ENCODE peak calls at places on chromosome 15, in six cellular contexts. N is natural killer cell, O is colonic mucosa, G is psoas muscle, W is left ventricle myocardium inferior, U is A549. Y is an unnamed sample.

GRCh38 chr15:26024241-26024640 is 161.1 kb upstream of the ATP10A start:
- DNase-seq in O (no peak), N (no peak), G (no peak), U (no peak), W (no peak), Y (no peak)

GRCh38 chr15:68383161-68384074 is 48.5 kb downstream of the ITGA11 start:
- DNase-seq in G (no peak), U (peak), N (peak), W (no peak), O (peak), Y (no peak)

GRCh38 chr15:68552773-68553172 is 26.0 kb upstream of the CORO2B start:
- DNase-seq in O (peak), U (peak), N (no peak), G (no peak), W (no peak), Y (no peak)

GRCh38 chr15:40306908-40307307 is 827 bp downstream of the PLCB2 start:
- DNase-seq in O (no peak), U (no peak), G (no peak), N (no peak), W (no peak), Y (no peak)

GRCh38 chr15:69780374-69780773 is 317.3 kb downstream of the TLE3 start:
- DNase-seq in W (no peak), U (no peak), O (no peak), N (no peak), G (no peak), Y (no peak)

GRCh38 chr15:24955549-24955929 is 752 bp downstream of the SNRPN start:
- DNase-seq in G (peak), O (peak), W (peak), N (peak), U (no peak), Y (no peak)

GRCh38 chr15:50190723-50191122 is 8.7 kb downstream of the SLC27A2 start:
- DNase-seq in U (no peak), W (no peak), O (no peak), N (no peak), G (no peak), Y (no peak)

GRCh38 chr15:70121656-70122297 is 24.1 kb upstream of the TLE3 start:
- DNase-seq in U (peak), G (peak), W (peak), N (no peak), O (peak), Y (no peak)

GRCh38 chr15:29129903-29130302 is 139.7 kb downstream of the NSMCE3 start:
- DNase-seq in U (no peak), O (no peak), W (no peak), N (no peak), G (no peak), Y (no peak)

GRCh38 chr15:31365032-31365654 is 38.5 kb downstream of the KLF13 start:
- DNase-seq in U (no peak), O (no peak), G (peak), W (peak), N (no peak), Y (no peak)

GRCh38 chr15:31367021-31367729 is 40.5 kb downstream of the KLF13 start:
- DNase-seq in O (no peak), W (peak), G (peak), N (no peak), U (no peak), Y (no peak)

GRCh38 chr15:31364301-31365031 is 37.8 kb downstream of the KLF13 start:
- DNase-seq in U (no peak), W (peak), G (peak), N (no peak), O (no peak), Y (no peak)

GRCh38 chr15:31366169-31366734 is 39.6 kb downstream of the KLF13 start:
- DNase-seq in U (no peak), O (peak), W (peak), G (peak), N (no peak), Y (no peak)

DNA sequence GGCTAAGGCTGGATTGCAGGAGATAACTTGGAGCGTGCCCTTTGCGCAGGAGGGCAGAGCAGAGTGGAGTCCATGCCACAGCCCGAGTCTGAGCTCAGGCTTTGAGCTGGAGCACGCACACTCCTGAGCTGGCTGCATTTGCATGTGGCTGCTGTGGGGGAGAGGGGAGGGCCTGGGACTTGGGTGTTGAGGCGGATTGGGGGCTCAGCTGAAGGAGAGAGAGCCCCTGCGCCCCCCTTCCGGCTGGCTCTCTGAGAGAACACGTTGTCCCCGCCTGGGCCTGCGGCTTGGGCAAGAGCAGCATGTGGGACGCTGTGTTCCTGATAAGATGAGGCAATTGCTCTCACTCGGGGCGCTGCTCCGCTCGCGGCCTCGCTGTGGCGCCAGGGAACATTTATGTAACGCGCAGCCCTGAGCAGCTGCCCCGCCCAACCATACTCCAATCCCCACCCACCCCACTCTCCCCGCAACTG is 39.1 kb downstream of the KLF13 start:
- DNase-seq in U (no peak), N (peak), G (peak), W (peak), O (peak), Y (peak)
- TF ChIP-seq CTCF in U (no peak), N (peak), G (peak), W (peak), O (peak), Y (peak)

GRCh38 chr15:80462836-80463512 is 58.8 kb downstream of the ARNT2 start:
- DNase-seq in G (no peak), N (no peak), W (no peak), U (no peak), O (no peak), Y (no peak)

GRCh38 chr15:80459380-80459779 is 55.2 kb downstream of the ARNT2 start:
- DNase-seq in G (no peak), N (no peak), W (no peak), U (no peak), O (no peak), Y (no peak)

GRCh38 chr15:80462111-80462510 is 57.9 kb downstream of the ARNT2 start:
- DNase-seq in U (no peak), N (no peak), W (no peak), G (no peak), O (no peak), Y (no peak)

GRCh38 chr15:80464952-80465645 is 60.9 kb downstream of the ARNT2 start:
- DNase-seq in O (no peak), W (no peak), N (no peak), U (no peak), G (no peak), Y (no peak)

DNA sequence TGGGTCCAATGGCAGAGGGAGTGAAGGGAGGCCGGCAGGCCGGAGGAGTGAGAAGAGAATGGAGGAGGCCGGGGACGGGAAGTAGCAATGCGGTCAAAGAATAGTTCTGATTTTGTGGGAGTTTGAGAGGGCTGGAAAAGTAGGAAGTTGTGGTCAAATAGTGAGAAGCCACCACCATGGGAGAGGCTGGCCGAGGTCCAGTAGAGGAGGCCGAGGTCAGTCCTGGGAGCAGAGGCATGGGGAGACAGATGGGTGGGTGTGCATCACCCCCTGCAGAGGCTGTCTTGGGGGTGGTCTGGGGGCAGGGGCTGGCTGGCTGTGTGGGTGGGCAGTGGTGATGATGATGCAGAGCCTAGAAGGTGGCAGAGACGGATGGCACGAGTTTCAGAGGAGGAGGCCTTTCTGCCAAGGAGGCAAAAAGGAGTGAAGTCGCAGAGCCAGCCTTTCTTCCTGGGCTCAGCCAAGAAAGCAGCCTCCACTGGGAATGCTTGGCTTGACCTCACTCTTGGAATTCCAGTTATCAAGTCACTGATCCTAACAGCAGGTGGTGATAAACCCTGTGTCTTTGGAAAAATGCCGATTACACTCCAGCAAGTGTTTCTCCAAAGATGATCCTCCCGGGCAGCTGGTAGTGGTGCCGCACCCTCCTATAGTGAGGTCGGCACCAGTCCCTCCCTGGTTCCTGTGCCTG is 57.3 kb downstream of the ARNT2 start:
- DNase-seq in W (no peak), G (no peak), N (no peak), O (no peak), U (no peak), Y (no peak)
- TF ChIP-seq CTCF in W (no peak), G (no peak), N (no peak), O (no peak), U (no peak), Y (no peak)

DNA sequence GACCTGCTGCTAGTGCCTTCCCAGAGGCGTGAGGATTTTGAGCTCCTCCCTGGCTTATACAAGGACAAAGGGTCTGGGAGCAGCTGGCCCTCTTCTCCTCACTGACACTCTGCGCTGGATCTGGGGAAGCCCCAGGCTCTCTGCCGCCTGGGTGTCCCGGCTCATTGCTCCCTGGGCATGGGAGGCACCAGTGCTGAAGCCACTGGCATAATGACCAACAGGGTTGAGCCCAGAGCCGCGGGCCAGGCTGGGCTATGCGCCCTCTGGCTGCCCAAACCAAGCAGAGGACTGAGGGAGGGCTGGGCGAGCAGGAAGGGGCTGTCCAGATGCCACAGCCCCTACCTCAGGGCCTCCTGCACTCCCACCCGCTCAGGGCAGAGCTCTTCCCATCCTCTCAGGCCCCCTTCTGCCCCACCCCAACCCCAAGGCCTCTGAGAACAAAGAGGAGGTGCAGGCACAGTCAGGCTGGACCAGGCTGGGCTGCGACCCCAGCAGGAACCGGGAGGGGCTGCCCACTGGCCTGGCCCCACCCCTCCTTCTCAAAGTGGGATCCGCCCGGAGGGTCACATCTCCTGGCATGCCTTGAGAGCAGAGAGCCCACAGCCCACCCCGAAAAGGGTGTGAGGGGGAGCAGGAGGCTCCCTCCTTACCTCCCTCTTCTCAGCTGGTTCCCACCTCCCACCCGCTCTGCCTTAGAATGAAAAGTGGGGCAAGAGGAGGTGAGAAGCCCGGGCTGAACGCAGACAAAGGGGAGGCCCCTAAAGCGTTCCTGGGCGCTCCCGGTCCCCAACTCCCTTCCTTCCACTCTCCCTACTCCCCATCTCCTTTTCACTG is 1.5 kb downstream of the LINGO1 start:
- DNase-seq in G (no peak), O (no peak), N (no peak), W (no peak), U (peak), Y (no peak)
- TF ChIP-seq CTCF in G (no peak), O (no peak), N (no peak), W (peak), U (peak), Y (peak)

GRCh38 chr15:61840090-61840489 is 220.2 kb downstream of the VPS13C start:
- DNase-seq in N (no peak), W (no peak), U (no peak), O (no peak), G (no peak), Y (no peak)

GRCh38 chr15:61835029-61835428 is 225.2 kb downstream of the VPS13C start:
- DNase-seq in G (no peak), O (no peak), W (no peak), U (no peak), N (no peak), Y (no peak)

GRCh38 chr15:61841461-61841860 is 218.8 kb downstream of the VPS13C start:
- DNase-seq in U (no peak), G (no peak), N (no peak), W (no peak), O (no peak), Y (no peak)

GRCh38 chr15:61835476-61836106 is 224.7 kb downstream of the VPS13C start:
- DNase-seq in N (peak), O (peak), U (peak), W (peak), G (peak), Y (peak)

DNA sequence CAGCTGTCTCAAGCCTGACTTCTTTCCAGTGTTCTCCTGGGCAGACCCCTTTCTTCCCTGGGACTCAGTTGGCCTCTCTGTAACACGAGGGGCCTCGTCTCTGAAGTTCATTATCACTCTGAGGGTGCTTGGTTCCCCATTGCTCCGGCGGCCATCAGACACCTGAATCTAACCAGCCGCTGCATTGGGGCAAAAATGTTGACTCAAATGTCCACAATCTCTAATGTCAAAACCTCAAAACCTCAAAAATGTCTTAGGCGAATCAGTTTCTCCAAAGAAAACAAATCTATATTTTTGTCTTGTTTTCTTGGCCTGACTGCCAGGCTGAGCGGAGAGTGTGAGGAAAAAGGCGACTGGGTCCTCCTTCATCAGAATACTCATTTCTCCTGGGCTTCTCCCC is 220.7 kb downstream of the VPS13C start:
- DNase-seq in G (no peak), W (no peak), N (no peak), U (no peak), O (no peak), Y (no peak)
- TF ChIP-seq CTCF in G (no peak), W (no peak), N (no peak), U (no peak), O (no peak), Y (no peak)

DNA sequence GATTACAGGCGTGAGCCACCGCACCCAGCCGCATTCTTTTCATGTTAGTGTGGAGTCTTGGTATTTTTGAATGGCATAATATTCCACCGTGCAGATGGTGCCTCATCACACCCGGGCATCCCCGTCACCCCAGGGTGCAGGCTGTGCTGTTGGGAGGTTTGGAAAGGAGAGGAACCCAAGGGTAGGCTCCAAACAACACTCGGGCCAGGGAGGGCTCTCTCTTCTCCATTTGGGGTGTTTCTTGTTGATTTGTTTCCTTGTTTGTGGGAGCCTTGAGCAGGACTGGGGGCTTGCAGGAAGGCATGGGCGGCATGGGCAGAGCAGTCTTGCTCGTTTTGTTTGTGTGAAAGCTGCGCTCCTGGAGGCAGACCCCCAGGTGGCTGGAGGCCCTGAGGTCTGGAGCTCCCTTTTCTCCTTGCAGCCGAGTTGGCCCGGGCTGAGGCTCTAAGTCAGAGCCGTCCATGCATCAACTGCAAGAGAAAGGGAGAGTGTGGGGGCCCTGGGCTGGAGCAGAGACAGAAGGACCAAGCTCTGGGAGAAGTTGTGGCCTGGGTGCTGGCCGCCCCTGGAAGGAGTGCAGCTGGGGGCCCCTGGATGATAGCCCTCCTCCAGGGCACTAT is 26.9 kb upstream of the KLF13 start:
- DNase-seq in O (no peak), G (no peak), W (no peak), N (no peak), U (no peak), Y (no peak)
- TF ChIP-seq CTCF in O (no peak), G (no peak), W (no peak), N (no peak), U (no peak), Y (no peak)

DNA sequence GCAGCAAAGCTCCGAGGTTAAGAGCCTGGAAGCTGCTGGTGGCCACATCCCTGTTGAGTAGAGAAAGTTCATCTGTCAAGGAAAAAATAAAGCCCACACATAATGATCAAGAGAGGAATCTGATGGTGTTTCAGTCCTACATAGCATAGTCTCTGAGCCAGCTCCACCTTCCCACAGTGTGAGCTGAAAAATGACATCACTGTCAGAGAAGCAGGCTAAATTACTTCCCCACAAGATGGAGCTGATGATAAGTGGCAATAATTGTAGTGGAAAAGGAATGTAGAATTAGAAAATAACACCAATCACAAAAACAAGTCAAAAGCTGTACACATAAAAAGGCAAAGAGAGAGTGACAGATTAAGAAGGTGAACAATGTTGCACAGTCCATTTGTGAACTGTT is 84.5 kb downstream of the AQP9 start:
- DNase-seq in G (no peak), O (no peak), N (no peak), W (no peak), U (no peak), Y (no peak)
- TF ChIP-seq CTCF in G (no peak), O (no peak), N (no peak), W (no peak), U (no peak), Y (no peak)

GRCh38 chr15:82414536-82415191 is 15.0 kb upstream of the GOLGA6L9 start:
- DNase-seq in W (no peak), U (peak), O (no peak), N (no peak), G (no peak), Y (no peak)
- TF ChIP-seq CTCF in W (no peak), U (no peak), O (no peak), N (no peak), G (no peak), Y (peak)

GRCh38 chr15:64767203-64767602 is 8.2 kb downstream of the RBPMS2 start:
- DNase-seq in U (no peak), O (no peak), N (peak), G (no peak), W (no peak), Y (no peak)
- TF ChIP-seq CTCF in U (no peak), O (no peak), N (no peak), G (no peak), W (no peak), Y (no peak)

GRCh38 chr15:90217671-90218394 is 15.9 kb downstream of the CIB1 start:
- DNase-seq in G (no peak), W (no peak), O (no peak), N (no peak), U (no peak), Y (no peak)

GRCh38 chr15:90222538-90222937 is 11.2 kb downstream of the CIB1 start:
- DNase-seq in W (no peak), O (no peak), G (no peak), U (no peak), N (no peak), Y (no peak)

GRCh38 chr15:90223441-90224165 is 10.1 kb downstream of the CIB1 start:
- DNase-seq in U (no peak), W (no peak), G (no peak), O (no peak), N (no peak), Y (no peak)

GRCh38 chr15:90219421-90220141 is 14.2 kb downstream of the CIB1 start:
- DNase-seq in N (peak), U (no peak), G (peak), O (no peak), W (no peak), Y (peak)

GRCh38 chr15:90221251-90221900 is 12.4 kb downstream of the CIB1 start:
- DNase-seq in O (peak), U (peak), W (peak), N (no peak), G (peak), Y (peak)
- TF ChIP-seq CTCF in O (peak), U (peak), W (peak), N (no peak), G (peak), Y (peak)

DNA sequence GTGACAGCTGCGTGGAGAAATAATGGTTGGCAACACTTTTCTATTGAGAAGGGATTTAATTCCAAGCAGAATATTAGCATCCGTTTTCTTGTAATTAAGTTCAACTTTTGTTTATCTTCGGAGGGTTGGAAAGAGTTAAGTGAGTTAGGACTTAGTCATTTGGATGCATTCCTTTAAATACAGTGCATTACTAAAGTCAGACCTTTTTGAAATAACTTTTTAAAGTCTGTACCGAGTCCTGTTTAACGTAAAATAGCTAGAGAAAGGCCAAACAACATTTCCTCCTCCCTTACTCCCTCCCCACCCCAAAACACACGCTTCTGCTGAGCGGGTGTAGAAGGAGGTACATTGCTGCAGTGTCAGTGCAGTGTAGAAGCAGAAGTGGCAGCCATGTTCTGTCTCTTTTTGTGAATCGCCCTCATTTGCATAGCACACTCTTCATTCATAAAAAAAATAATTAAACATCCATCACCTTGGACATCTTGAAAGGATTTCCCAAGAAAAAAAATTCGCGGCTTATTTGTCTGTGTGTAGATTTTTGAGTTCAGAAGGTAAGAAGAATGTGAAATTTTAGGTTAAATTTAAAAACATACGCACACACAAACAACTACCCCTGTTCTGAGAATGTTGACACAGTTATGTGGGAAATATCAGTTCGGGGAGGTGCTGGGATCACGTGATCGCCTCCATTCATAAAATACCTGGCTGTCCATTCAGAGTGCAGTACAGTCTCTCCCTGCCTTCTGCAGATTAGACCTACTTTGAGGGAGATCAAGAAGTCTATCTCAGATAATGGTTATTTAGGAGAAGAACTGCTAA is 1.6 kb downstream of the SPRED1 start:
- DNase-seq in U (peak), W (no peak), O (peak), G (no peak), N (no peak), Y (no peak)
- TF ChIP-seq CTCF in U (no peak), W (no peak), O (no peak), G (no peak), N (no peak), Y (no peak)